ENCODE peak calls at places on chromosomes 3 and 15, in six cellular contexts. S is ecto neural progenitor cell, U is LoVo, X is prostate gland, J is foreskin keratinocyte, A is transverse colon. D is an unnamed sample.
A peak's percentile ranks its signal among the peaks of the same experiment; 100 is the strongest.

GRCh38 chr15:20353966-20354883 is 187.4 kb downstream of the GOLGA6L6 start:
- DNase-seq in S (peak; percentile 52), U (no peak), X (no peak), J (no peak), A (no peak), D (no peak)

GRCh38 chr3:117557469-117557868 is 847.9 kb downstream of the TUSC7 start:
- DNase-seq in S (no peak), U (no peak), X (no peak), J (no peak), A (no peak), D (no peak)

GRCh38 chr3:63993653-63994079 is 29.6 kb downstream of the PSMD6 start:
- DNase-seq in S (peak; percentile 68), U (peak; percentile 65), X (peak; percentile 67), J (peak; percentile 73), A (peak; percentile 68), D (peak; percentile 38)

GRCh38 chr3:197151562-197151961 is 121.9 kb upstream of the MELTF start:
- DNase-seq in S (no peak), U (peak; percentile 65), X (no peak), J (peak; percentile 37), A (no peak), D (no peak)

GRCh38 chr15:62469874-62470688 is 305.0 kb upstream of the C2CD4B start:
- DNase-seq in S (no peak), U (no peak), X (no peak), J (no peak), A (no peak), D (no peak)

GRCh38 chr3:138434276-138434874 is at the start of gene ESYT3:
- DNase-seq in S (peak; percentile 81), U (peak; percentile 49), X (peak; percentile 37), J (peak; percentile 88), A (peak; percentile 78), D (no peak)

GRCh38 chr3:7707192-7707591 is 794.4 kb upstream of the LMCD1 start:
- DNase-seq in S (no peak), U (no peak), X (no peak), J (no peak), A (no peak), D (no peak)

GRCh38 chr15:83127547-83128150 is 20.2 kb downstream of the TM6SF1 start:
- DNase-seq in S (no peak), U (no peak), X (no peak), J (peak; percentile 9), A (no peak), D (no peak)

GRCh38 chr15:65132841-65133549 is 613 bp downstream of the PDCD7 start:
- DNase-seq in S (peak; percentile 69), U (peak; percentile 20), X (peak; percentile 5), J (peak; percentile 39), A (peak; percentile 44), D (peak; percentile 47)

GRCh38 chr3:55813268-55814097 is 326.4 kb upstream of the WNT5A start:
- DNase-seq in S (no peak), U (peak; percentile 2), X (no peak), J (no peak), A (no peak), D (no peak)

GRCh38 chr3:126848991-126849390 is 133.9 kb upstream of the PLXNA1 start:
- DNase-seq in S (peak; percentile 39), U (no peak), X (no peak), J (no peak), A (no peak), D (no peak)

GRCh38 chr15:77139312-77139711 is 68.4 kb upstream of the TSPAN3 start:
- DNase-seq in S (no peak), U (no peak), X (no peak), J (no peak), A (no peak), D (no peak)

GRCh38 chr15:27043770-27044169 is 72.8 kb downstream of the GABRG3 start:
- DNase-seq in S (no peak), U (no peak), X (no peak), J (no peak), A (no peak), D (no peak)

GRCh38 chr3:51997935-51998596 is 2.4 kb upstream of the RPL29 start:
- DNase-seq in S (no peak), U (peak; percentile 73), X (no peak), J (peak; percentile 81), A (no peak), D (no peak)

GRCh38 chr15:47795864-47796263 is 78.6 kb downstream of the SEMA6D start:
- DNase-seq in S (no peak), U (no peak), X (no peak), J (no peak), A (no peak), D (no peak)

GRCh38 chr15:63318344-63318743 is 40.9 kb downstream of the APH1B start:
- DNase-seq in S (no peak), U (no peak), X (no peak), J (no peak), A (no peak), D (no peak)

GRCh38 chr3:195796795-195797194 is 14.9 kb downstream of the MUC4 start:
- DNase-seq in S (no peak), U (no peak), X (no peak), J (no peak), A (no peak), D (no peak)

GRCh38 chr3:99690761-99691369 is 52.5 kb downstream of the COL8A1 start:
- DNase-seq in S (no peak), U (no peak), X (no peak), J (no peak), A (no peak), D (no peak)

GRCh38 chr15:88539441-88539840 is 7.0 kb downstream of the DET1 start:
- DNase-seq in S (no peak), U (no peak), X (no peak), J (no peak), A (no peak), D (no peak)

GRCh38 chr3:13308406-13308805 is 111.7 kb downstream of the NUP210 start:
- DNase-seq in S (peak; percentile 68), U (peak; percentile 14), X (no peak), J (no peak), A (peak; percentile 31), D (no peak)

GRCh38 chr3:99562138-99562537 is 76.3 kb upstream of the COL8A1 start:
- DNase-seq in S (peak; percentile 48), U (no peak), X (no peak), J (peak; percentile 56), A (no peak), D (no peak)

GRCh38 chr15:73196113-73196512 is 143.8 kb downstream of the NEO1 start:
- DNase-seq in S (no peak), U (peak; percentile 1), X (no peak), J (no peak), A (no peak), D (no peak)

GRCh38 chr15:60651734-60652141 is 172.8 kb upstream of the ICE2 start:
- DNase-seq in S (no peak), U (no peak), X (no peak), J (no peak), A (no peak), D (no peak)

GRCh38 chr3:194407423-194407822 is 8.4 kb upstream of the GP5 start:
- DNase-seq in S (no peak), U (no peak), X (no peak), J (no peak), A (no peak), D (no peak)

GRCh38 chr3:173028351-173028750 is 112.7 kb downstream of the SPATA16 start:
- DNase-seq in S (no peak), U (no peak), X (no peak), J (no peak), A (no peak), D (no peak)

GRCh38 chr15:22258402-22259150 is 178.2 kb downstream of the OR4M2 start:
- DNase-seq in S (no peak), U (no peak), X (no peak), J (no peak), A (no peak), D (no peak)

GRCh38 chr3:87987952-87988351 is 70.9 kb downstream of the CGGBP1 start:
- DNase-seq in S (no peak), U (no peak), X (no peak), J (no peak), A (no peak), D (no peak)

GRCh38 chr3:8610961-8611360 is 33.6 kb downstream of the SSUH2 start:
- DNase-seq in S (no peak), U (no peak), X (no peak), J (no peak), A (no peak), D (no peak)

GRCh38 chr15:74234598-74234875 is 1.6 kb upstream of the CCDC33 start:
- DNase-seq in S (no peak), U (no peak), X (no peak), J (no peak), A (no peak), D (no peak)

GRCh38 chr3:160133757-160134156 is 91.5 kb upstream of the C3orf80 start:
- DNase-seq in S (no peak), U (peak; percentile 62), X (no peak), J (peak; percentile 71), A (no peak), D (peak; percentile 15)

GRCh38 chr3:11211531-11212300 is 57.4 kb downstream of the HRH1 start:
- DNase-seq in S (no peak), U (no peak), X (no peak), J (no peak), A (no peak), D (no peak)

GRCh38 chr3:140205598-140205997 is 270.6 kb downstream of the CLSTN2 start:
- DNase-seq in S (no peak), U (no peak), X (no peak), J (no peak), A (no peak), D (no peak)

GRCh38 chr3:186220365-186220764 is 111.5 kb upstream of the ETV5 start:
- DNase-seq in S (no peak), U (no peak), X (no peak), J (peak; percentile 79), A (no peak), D (no peak)

GRCh38 chr15:26790118-26790517 is 17.3 kb upstream of the GABRB3 start:
- DNase-seq in S (no peak), U (no peak), X (no peak), J (no peak), A (no peak), D (no peak)

GRCh38 chr15:89226359-89227221 is 5.2 kb upstream of the RLBP1 start:
- DNase-seq in S (no peak), U (no peak), X (no peak), J (no peak), A (no peak), D (no peak)

GRCh38 chr3:111803123-111803593 is 55.9 kb upstream of the PHLDB2 start:
- DNase-seq in S (no peak), U (peak; percentile 44), X (peak; percentile 61), J (peak; percentile 99), A (peak; percentile 54), D (no peak)

GRCh38 chr3:171948674-171949073 is 90.7 kb upstream of the FNDC3B start:
- DNase-seq in S (no peak), U (no peak), X (no peak), J (no peak), A (no peak), D (no peak)

D was measured in T-helper 2 cell.